ENCODE peak calls at places on chromosomes 1 and 21, in ten cellular contexts. I is mesendoderm, S is H9, Z is neural progenitor cell, X is HepG2, P is fibroblast of lung, K is K562, N is GM23248, J is mammary epithelial cell, B is trophoblast cell. G is an unnamed sample. For H3K79me2, the result is how much of the 10 kb centered on the place peaks cover.

GRCh38 chr1:203304391-203304918 is 864 bp upstream of the BTG2 start:
- DNase-seq in I (no peak), S (no peak), Z (no peak), X (no peak), P (no peak), K (no peak), N (no peak), J (no peak), B (no peak), G (no peak)

GRCh38 chr1:94246692-94247145 is 9.3 kb upstream of the ARHGAP29 start:
- DNase-seq in I (peak), S (no peak), Z (peak), X (no peak), P (no peak), K (no peak), N (no peak), J (no peak), B (no peak), G (no peak)

GRCh38 chr1:248239478-248239877 is 8.3 kb downstream of the OR2M4 start:
- DNase-seq in I (no peak), S (no peak), Z (no peak), X (no peak), P (no peak), K (no peak), N (no peak), J (no peak), B (no peak), G (no peak)

GRCh38 chr1:174788981-174789380 is 210.8 kb upstream of the CACYBP start:
- DNase-seq in I (no peak), S (no peak), Z (no peak), X (no peak), P (peak), K (no peak), N (peak), J (peak), B (no peak), G (no peak)

GRCh38 chr1:155063550-155064108 is at the start of gene EFNA4:
- DNase-seq in I (peak), S (peak), Z (peak), X (peak), P (peak), K (peak), N (peak), J (peak), B (peak), G (no peak)

GRCh38 chr1:201137579-201138310 is 10.8 kb upstream of the ASCL5 start:
- DNase-seq in I (no peak), S (no peak), Z (no peak), X (no peak), P (peak), K (no peak), N (peak), J (peak), B (peak), G (no peak)

GRCh38 chr1:32983039-32983438 is 18.4 kb upstream of the RNF19B start:
- DNase-seq in I (no peak), S (no peak), Z (no peak), X (no peak), P (no peak), K (no peak), N (no peak), J (no peak), B (no peak), G (no peak)

GRCh38 chr1:37108596-37109188 is 74.4 kb upstream of the GRIK3 start:
- DNase-seq in I (no peak), S (no peak), Z (no peak), X (no peak), P (no peak), K (no peak), N (no peak), J (no peak), B (no peak), G (no peak)

GRCh38 chr1:163050496-163050895 is 18.7 kb upstream of the RGS4 start:
- DNase-seq in I (no peak), S (no peak), Z (no peak), X (no peak), P (no peak), K (no peak), N (no peak), J (no peak), B (no peak), G (no peak)

GRCh38 chr1:38724160-38725131 is 135.1 kb downstream of the RRAGC start:
- DNase-seq in I (no peak), S (no peak), Z (no peak), X (no peak), P (no peak), K (peak), N (no peak), J (no peak), B (no peak), G (no peak)

GRCh38 chr21:36704958-36705678 is 6.2 kb downstream of the SIM2 start:
- DNase-seq in I (peak), S (no peak), Z (peak), X (no peak), P (no peak), K (no peak), N (no peak), J (no peak), B (no peak), G (no peak)

GRCh38 chr1:195897072-195897471 is 711.2 kb downstream of the KCNT2 start:
- DNase-seq in I (peak), S (no peak), Z (peak), X (no peak), P (no peak), K (no peak), N (no peak), J (peak), B (no peak), G (no peak)

GRCh38 chr1:186283374-186283773 is 91.7 kb downstream of the TPR start:
- DNase-seq in I (no peak), S (no peak), Z (no peak), X (no peak), P (no peak), K (no peak), N (no peak), J (peak), B (no peak), G (no peak)

GRCh38 chr1:167553136-167554027 is at the start of gene CREG1:
- DNase-seq in I (peak), S (peak), Z (peak), X (peak), P (peak), K (peak), N (peak), J (peak), B (peak), G (peak)

GRCh38 chr1:4115191-4115900 is 215.3 kb upstream of the C1orf174 start:
- DNase-seq in I (no peak), S (no peak), Z (no peak), X (no peak), P (no peak), K (no peak), N (no peak), J (no peak), B (no peak), G (no peak)

GRCh38 chr1:216028630-216029029 is 394.6 kb downstream of the USH2A start:
- DNase-seq in I (no peak), S (no peak), Z (no peak), X (no peak), P (no peak), K (no peak), N (no peak), J (no peak), B (no peak), G (no peak)

GRCh38 chr1:70288171-70288570 is 66.4 kb downstream of the ANKRD13C start:
- DNase-seq in I (no peak), S (no peak), Z (no peak), X (no peak), P (peak), K (no peak), N (no peak), J (no peak), B (no peak), G (no peak)

GRCh38 chr21:41745971-41746743 is 20.7 kb downstream of the RIPK4 start:
- DNase-seq in I (no peak), S (peak), Z (peak), X (no peak), P (no peak), K (peak), N (no peak), J (no peak), B (no peak), G (no peak)
- H3K4me2 ChIP-seq in I (no peak), S (no peak), Z (no peak), X (no peak), P (no peak), K (no peak), N (no peak), J (no peak), B (no peak), G (no peak)

GRCh38 chr1:117122297-117123025 is 912 bp upstream of the TRIM45 start:
- DNase-seq in I (peak), S (no peak), Z (peak), X (no peak), P (no peak), K (no peak), N (no peak), J (no peak), B (peak), G (no peak)

GRCh38 chr1:117118101-117118500 is 3.4 kb downstream of the TRIM45 start:
- DNase-seq in I (no peak), S (no peak), Z (no peak), X (no peak), P (no peak), K (no peak), N (no peak), J (no peak), B (peak), G (no peak)

GRCh38 chr1:117123274-117123673 is 1.7 kb upstream of the TRIM45 start:
- DNase-seq in I (no peak), S (no peak), Z (no peak), X (no peak), P (no peak), K (no peak), N (no peak), J (no peak), B (peak), G (no peak)

GRCh38 chr1:117121589-117122296 is at the start of gene TRIM45:
- DNase-seq in I (peak), S (peak), Z (peak), X (peak), P (peak), K (peak), N (peak), J (peak), B (peak), G (peak)

DNA sequence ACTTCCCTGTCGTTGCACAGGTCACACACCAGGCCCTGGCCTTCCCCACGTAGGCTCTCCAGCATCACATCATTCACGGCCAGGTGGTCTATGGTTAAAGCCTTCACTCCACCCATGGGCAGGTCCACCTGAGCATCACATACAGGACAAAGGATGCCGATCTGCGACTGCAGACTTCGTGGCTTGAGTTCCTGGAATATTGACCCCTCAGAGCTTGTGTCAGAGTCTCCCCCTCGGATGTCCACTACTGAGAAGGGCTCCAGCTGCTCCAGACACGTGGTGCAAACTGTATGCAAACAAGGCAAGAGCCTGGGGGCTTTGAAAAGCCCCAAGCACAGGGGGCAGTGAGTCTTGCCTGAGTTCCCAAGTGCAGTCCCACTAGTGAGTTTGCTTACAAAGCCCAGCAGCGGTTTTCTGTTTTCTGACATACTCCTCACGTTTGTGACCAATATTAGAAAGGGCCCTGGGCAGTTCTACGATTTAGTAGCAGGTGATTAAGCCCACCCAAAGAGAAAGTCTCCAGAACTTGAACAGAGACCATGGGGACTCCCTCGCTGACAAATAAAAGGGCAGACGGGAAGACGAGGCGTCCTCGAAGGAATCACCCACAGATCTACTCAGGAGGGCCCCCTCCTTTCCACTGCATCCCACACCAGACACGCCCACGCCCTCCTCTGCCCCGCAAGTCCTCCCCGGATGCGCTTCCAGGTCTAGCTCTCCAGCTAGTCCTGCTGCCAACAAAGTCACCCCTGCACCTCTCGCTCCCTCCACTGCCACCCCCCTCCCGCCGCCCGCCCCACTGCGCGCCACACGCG is 568 bp downstream of the TRIM45 start:
- DNase-seq in I (peak), S (peak), Z (peak), X (peak), P (no peak), K (peak), N (peak), J (no peak), B (peak), G (no peak)
- H3K9ac ChIP-seq in I (peak), S (peak), Z (peak), X (peak), P (peak), K (peak), N (peak), J (peak), B (peak), G (peak)

GRCh38 chr1:44777547-44777946 is 2.2 kb downstream of the RPS8 start:
- DNase-seq in I (no peak), S (no peak), Z (no peak), X (no peak), P (no peak), K (no peak), N (no peak), J (no peak), B (no peak), G (no peak)
- H3K79me2 ChIP-seq in I (under half), S (under half), Z (under half), X (under half), P (under half), K (half or more), N (half or more), J (under half), B (under half), G (under half)

GRCh38 chr1:17676387-17677060 is 78.6 kb upstream of the ACTL8 start:
- DNase-seq in I (no peak), S (no peak), Z (no peak), X (no peak), P (no peak), K (no peak), N (peak), J (no peak), B (no peak), G (no peak)
- H3K4me2 ChIP-seq in I (no peak), S (no peak), Z (no peak), X (no peak), P (no peak), K (no peak), N (no peak), J (no peak), B (no peak), G (no peak)

DNA sequence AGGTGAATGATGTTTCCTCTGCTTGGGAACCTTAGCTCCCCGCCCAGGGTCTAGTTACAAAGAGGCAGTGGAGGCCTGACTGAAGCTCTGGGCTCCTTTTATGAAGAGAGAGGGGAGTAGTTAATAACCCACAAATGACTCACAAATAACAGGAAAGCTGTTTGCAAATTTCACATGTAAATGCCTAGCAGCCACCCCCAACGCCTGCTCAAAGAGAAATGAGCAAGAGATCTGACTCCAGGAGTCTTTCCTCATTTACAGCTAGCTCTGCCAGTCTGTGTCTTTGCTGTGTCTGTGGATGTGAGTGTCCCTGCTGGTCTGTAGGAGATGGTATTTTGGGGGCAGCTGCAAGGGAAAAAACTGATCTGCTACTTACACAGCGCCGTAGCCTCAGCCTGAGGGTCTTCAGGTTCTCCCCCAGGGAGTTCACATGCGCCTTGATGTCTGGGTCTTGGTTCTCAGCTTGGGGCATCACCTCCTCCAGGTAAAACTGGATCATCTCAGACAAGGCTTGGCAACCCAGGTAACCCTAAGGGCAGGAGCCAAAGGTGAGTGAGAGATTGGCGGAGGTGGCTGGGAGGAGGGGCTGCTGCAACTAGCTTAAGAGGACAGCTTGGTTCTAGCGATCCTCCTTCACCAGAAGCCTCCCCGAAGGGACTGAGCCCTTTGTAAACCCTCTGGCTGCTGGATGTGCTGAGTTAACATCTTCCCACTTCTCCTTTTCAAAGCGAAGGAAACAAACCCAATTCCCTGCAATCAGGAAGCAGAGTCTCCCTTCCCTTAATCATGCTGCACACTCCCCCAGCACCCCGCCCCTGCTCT is at the start of gene IL19:
- DNase-seq in I (peak), S (peak), Z (no peak), X (no peak), P (peak), K (no peak), N (peak), J (peak), B (peak), G (no peak)
- H3K9ac ChIP-seq in I (no peak), S (no peak), Z (no peak), X (no peak), P (no peak), K (no peak), N (no peak), J (no peak), B (no peak), G (no peak)

DNA sequence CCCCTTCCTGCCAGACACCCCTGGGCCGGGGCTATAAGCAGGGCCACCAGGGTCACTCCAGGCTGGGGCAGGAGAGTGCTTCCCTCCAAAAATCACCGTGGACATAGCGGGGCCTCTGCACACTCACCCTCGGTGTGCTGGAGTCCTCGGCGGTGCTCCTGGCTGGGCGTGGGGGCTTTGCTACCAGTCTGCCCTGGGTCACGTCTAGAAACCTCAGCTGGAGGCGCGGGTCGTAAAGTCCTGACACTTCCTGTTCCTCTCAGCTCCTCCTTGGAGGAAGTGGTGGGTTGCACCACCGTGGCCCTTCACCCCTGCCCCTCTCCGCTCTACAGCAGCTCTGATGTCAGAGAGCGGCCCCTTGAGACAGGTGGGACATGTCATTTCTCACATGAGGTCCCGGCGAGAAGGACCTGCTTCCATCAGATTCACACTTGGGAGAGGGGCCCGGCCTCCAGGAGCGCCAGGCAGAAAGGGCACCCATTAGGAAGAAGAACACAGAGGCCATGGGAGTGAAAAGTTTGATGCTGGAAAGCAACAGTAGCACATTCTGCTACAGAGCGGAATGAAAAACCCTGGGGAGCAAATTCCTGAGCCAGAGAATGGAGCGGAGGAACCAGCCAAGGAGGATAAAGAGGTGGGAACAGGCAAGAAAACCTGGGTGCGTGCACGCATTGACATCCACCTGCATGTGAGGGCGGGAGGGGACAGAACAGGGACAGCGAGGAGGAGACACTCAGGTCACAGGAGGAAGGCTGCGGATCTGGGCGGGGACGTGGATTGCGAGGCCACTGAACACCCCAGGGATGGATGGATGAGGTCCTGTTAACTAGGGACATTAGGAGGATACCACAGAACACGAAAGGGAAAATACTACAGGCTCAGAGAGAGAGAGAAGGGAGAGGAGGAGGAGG is at the start of gene ITGB2:
- DNase-seq in I (no peak), S (no peak), Z (no peak), X (no peak), P (no peak), K (no peak), N (no peak), J (no peak), B (peak), G (no peak)
- H3K79me2 ChIP-seq in I (under half), S (under half), Z (under half), X (under half), P (under half), K (under half), N (under half), J (under half), B (under half), G (under half)

GRCh38 chr1:206829282-206829681 is 36.1 kb upstream of the IL20 start:
- DNase-seq in I (no peak), S (no peak), Z (no peak), X (no peak), P (no peak), K (no peak), N (no peak), J (no peak), B (no peak), G (no peak)

GRCh38 chr1:206828061-206828460 is 37.4 kb upstream of the IL20 start:
- DNase-seq in I (no peak), S (no peak), Z (no peak), X (no peak), P (no peak), K (no peak), N (no peak), J (no peak), B (no peak), G (no peak)

GRCh38 chr1:206831605-206832004 is 33.8 kb upstream of the IL20 start:
- DNase-seq in I (no peak), S (no peak), Z (no peak), X (no peak), P (no peak), K (no peak), N (no peak), J (no peak), B (no peak), G (no peak)

GRCh38 chr1:206828765-206829164 is 36.7 kb upstream of the IL20 start:
- DNase-seq in I (peak), S (no peak), Z (no peak), X (no peak), P (no peak), K (no peak), N (no peak), J (no peak), B (no peak), G (no peak)

GRCh38 chr1:206829875-206830274 is 35.5 kb upstream of the IL20 start:
- DNase-seq in I (no peak), S (no peak), Z (no peak), X (no peak), P (no peak), K (no peak), N (no peak), J (peak), B (no peak), G (no peak)
- H3K4me2 ChIP-seq in I (no peak), S (no peak), Z (no peak), X (no peak), P (no peak), K (no peak), N (no peak), J (no peak), B (no peak), G (no peak)